ENCODE peak calls at places on chromosomes 4 and X, in six cellular contexts. One of them, this sample, is unnamed.

GRCh38 chr4:2361366-2362285 is 56.8 kb downstream of the ZFYVE28 start:
- DNase-seq in smooth muscle cell of the brain vasculature: no peak
- DNase-seq in right cardiac atrium: no peak
- DNase-seq in epithelial cell of esophagus: no peak
- DNase-seq in NCI-H2081: no peak
- DNase-seq in GM10248: no peak
- DNase-seq in this sample: no peak

GRCh38 chr4:10117424-10118354 is 1.1 kb upstream of the WDR1 start:
- DNase-seq in smooth muscle cell of the brain vasculature: no peak
- DNase-seq in right cardiac atrium: peak
- DNase-seq in epithelial cell of esophagus: no peak
- DNase-seq in NCI-H2081: no peak
- DNase-seq in GM10248: no peak
- DNase-seq in this sample: peak

GRCh38 chrX:148536961-148537360 is 36.5 kb downstream of the AFF2 start:
- DNase-seq in smooth muscle cell of the brain vasculature: no peak
- DNase-seq in right cardiac atrium: no peak
- DNase-seq in epithelial cell of esophagus: peak
- DNase-seq in NCI-H2081: no peak
- DNase-seq in GM10248: no peak
- DNase-seq in this sample: no peak

GRCh38 chr4:41693629-41694028 is 54.9 kb downstream of the PHOX2B start:
- DNase-seq in smooth muscle cell of the brain vasculature: no peak
- DNase-seq in right cardiac atrium: no peak
- DNase-seq in epithelial cell of esophagus: peak
- DNase-seq in NCI-H2081: peak
- DNase-seq in GM10248: no peak
- DNase-seq in this sample: peak

GRCh38 chrX:112868586-112868985 is 28.0 kb upstream of the AMOT start:
- DNase-seq in smooth muscle cell of the brain vasculature: no peak
- DNase-seq in right cardiac atrium: no peak
- DNase-seq in epithelial cell of esophagus: no peak
- DNase-seq in NCI-H2081: no peak
- DNase-seq in GM10248: no peak
- DNase-seq in this sample: no peak

GRCh38 chr4:152117054-152117453 is 356.2 kb upstream of the GATB start:
- DNase-seq in smooth muscle cell of the brain vasculature: no peak
- DNase-seq in right cardiac atrium: no peak
- DNase-seq in epithelial cell of esophagus: peak
- DNase-seq in NCI-H2081: no peak
- DNase-seq in GM10248: no peak
- DNase-seq in this sample: no peak

GRCh38 chr4:43690121-43690520 is 758.5 kb downstream of the KCTD8 start:
- DNase-seq in smooth muscle cell of the brain vasculature: no peak
- DNase-seq in right cardiac atrium: no peak
- DNase-seq in epithelial cell of esophagus: peak
- DNase-seq in NCI-H2081: no peak
- DNase-seq in GM10248: no peak
- DNase-seq in this sample: no peak

GRCh38 chr4:5900844-5901243 is 8.0 kb upstream of the CRMP1 start:
- DNase-seq in smooth muscle cell of the brain vasculature: no peak
- DNase-seq in right cardiac atrium: no peak
- DNase-seq in epithelial cell of esophagus: no peak
- DNase-seq in NCI-H2081: no peak
- DNase-seq in GM10248: no peak
- DNase-seq in this sample: no peak

GRCh38 chr4:168528131-168528949 is 31.5 kb downstream of the PALLD start:
- DNase-seq in smooth muscle cell of the brain vasculature: no peak
- DNase-seq in right cardiac atrium: no peak
- DNase-seq in epithelial cell of esophagus: peak
- DNase-seq in NCI-H2081: no peak
- DNase-seq in GM10248: no peak
- DNase-seq in this sample: no peak

GRCh38 chr4:123986268-123986798 is 589.7 kb downstream of the SPRY1 start:
- DNase-seq in smooth muscle cell of the brain vasculature: peak
- DNase-seq in right cardiac atrium: peak
- DNase-seq in epithelial cell of esophagus: peak
- DNase-seq in NCI-H2081: no peak
- DNase-seq in GM10248: no peak
- DNase-seq in this sample: no peak

GRCh38 chrX:131723646-131724045 is 179.8 kb downstream of the OR13H1 start:
- DNase-seq in smooth muscle cell of the brain vasculature: no peak
- DNase-seq in right cardiac atrium: no peak
- DNase-seq in epithelial cell of esophagus: no peak
- DNase-seq in NCI-H2081: no peak
- DNase-seq in GM10248: no peak
- DNase-seq in this sample: no peak

GRCh38 chr4:188218392-188218791 is 79.2 kb downstream of the TRIML1 start:
- DNase-seq in smooth muscle cell of the brain vasculature: no peak
- DNase-seq in right cardiac atrium: no peak
- DNase-seq in epithelial cell of esophagus: no peak
- DNase-seq in NCI-H2081: no peak
- DNase-seq in GM10248: no peak
- DNase-seq in this sample: no peak

GRCh38 chr4:93384897-93385296 is 443.7 kb upstream of the ATOH1 start:
- DNase-seq in smooth muscle cell of the brain vasculature: no peak
- DNase-seq in right cardiac atrium: no peak
- DNase-seq in epithelial cell of esophagus: peak
- DNase-seq in NCI-H2081: no peak
- DNase-seq in GM10248: no peak
- DNase-seq in this sample: no peak

GRCh38 chrX:118872102-118872566 is 48.5 kb downstream of the ZCCHC12 start:
- DNase-seq in smooth muscle cell of the brain vasculature: no peak
- DNase-seq in right cardiac atrium: no peak
- DNase-seq in epithelial cell of esophagus: peak
- DNase-seq in NCI-H2081: no peak
- DNase-seq in GM10248: no peak
- DNase-seq in this sample: no peak

This sample was measured in GM13977.